ENCODE peak calls at places on chromosomes 11 and 22, in seven cellular contexts. P is osteocyte; R is mesenteric fat pad; C is CD4-positive, alpha-beta memory T cell; E is stimulated activated CD4-positive, alpha-beta T cell treated with anti-CD3 and anti-CD28 coated beads, TNF-alpha, amount 100 ng/mL, for 1 hour; T is NCI-H1048; S is dermis blood vessel endothelial cell. O is an unnamed sample.

GRCh38 chr22:20956258-20957117 is 10.6 kb upstream of the AIFM3 start:
- DNase-seq in C (no peak), P (no peak), T (no peak), R (no peak), S (peak; percentile 46), E (no peak), O (no peak)

GRCh38 chr11:73980001-73980960 is 2.4 kb downstream of the UCP2 start:
- DNase-seq in C (peak; percentile 90), S (peak; percentile 83), R (no peak), P (no peak), E (peak; percentile 71), T (no peak), O (peak; percentile 55)

GRCh38 chr11:82732734-82733443 is 775 bp downstream of the FAM181B start:
- DNase-seq in C (no peak), S (peak; percentile 33), T (no peak), E (no peak), P (no peak), R (no peak), O (no peak)

GRCh38 chr22:31022516-31022915 is 53.5 kb downstream of the TUG1 start:
- DNase-seq in P (no peak), E (no peak), C (no peak), S (no peak), T (no peak), R (no peak), O (no peak)

GRCh38 chr11:79262221-79262620 is 178.6 kb downstream of the TENM4 start:
- DNase-seq in R (no peak), S (no peak), T (no peak), C (no peak), P (no peak), E (no peak), O (no peak)

GRCh38 chr22:22931557-22932270 is 44.1 kb downstream of the IGLL5 start:
- DNase-seq in P (no peak), R (no peak), T (no peak), S (no peak), C (no peak), E (no peak), O (no peak)

GRCh38 chr11:125457814-125458343 is 38.2 kb downstream of the FEZ1 start:
- DNase-seq in T (no peak), C (no peak), E (no peak), S (no peak), R (no peak), P (peak; percentile 57), O (no peak)

GRCh38 chr11:6397636-6398035 is 7.4 kb downstream of the SMPD1 start:
- DNase-seq in C (no peak), P (no peak), T (no peak), E (no peak), R (peak; percentile 37), S (no peak), O (no peak)

GRCh38 chr11:109112748-109113378 is 309.1 kb upstream of the C11orf87 start:
- DNase-seq in E (no peak), T (no peak), R (no peak), P (no peak), S (no peak), C (no peak), O (no peak)

GRCh38 chr11:74024630-74025029 is 15.7 kb upstream of the UCP3 start:
- DNase-seq in P (no peak), T (no peak), E (no peak), S (peak; percentile 64), C (no peak), R (no peak), O (no peak)

GRCh38 chr22:49326558-49326957 is 501.1 kb downstream of the BRD1 start:
- DNase-seq in P (peak; percentile 69), T (no peak), C (no peak), E (no peak), S (no peak), R (peak; percentile 39), O (no peak)

GRCh38 chr11:70066628-70067027 is 11.5 kb upstream of the ANO1 start:
- DNase-seq in C (no peak), E (no peak), S (no peak), R (no peak), T (no peak), P (peak; percentile 82), O (no peak)

GRCh38 chr11:444397-445144 is 2.8 kb upstream of the ANO9 start:
- DNase-seq in P (no peak), S (peak; percentile 32), T (no peak), C (no peak), E (no peak), R (no peak), O (no peak)

GRCh38 chr22:22408731-22409696 is 99.5 kb downstream of the ZNF280B start:
- DNase-seq in P (peak; percentile 80), R (no peak), S (peak; percentile 62), C (no peak), T (no peak), E (no peak), O (no peak)

GRCh38 chr11:65491614-65492386 is 7.0 kb upstream of the MALAT1 start:
- DNase-seq in R (peak; percentile 91), S (peak; percentile 89), E (no peak), T (no peak), P (peak; percentile 90), C (no peak), O (no peak)

GRCh38 chr11:77515483-77515882 is 41.6 kb upstream of the PAK1 start:
- DNase-seq in P (no peak), S (no peak), R (no peak), E (no peak), T (no peak), C (no peak), O (no peak)

GRCh38 chr22:21802056-21802455 is 65.4 kb downstream of the MAPK1 start:
- DNase-seq in E (no peak), P (no peak), T (no peak), R (no peak), S (no peak), C (no peak), O (no peak)

GRCh38 chr11:132994038-132994502 is 538.2 kb downstream of the OPCML start:
- DNase-seq in T (no peak), P (no peak), R (no peak), C (no peak), E (no peak), S (no peak), O (no peak)

GRCh38 chr11:2150206-2150847 is 10.7 kb downstream of the INS start:
- DNase-seq in T (no peak), R (no peak), S (peak; percentile 81), E (no peak), P (no peak), C (no peak), O (no peak)

GRCh38 chr22:20241579-20242392 is 26.3 kb downstream of the RTN4R start:
- DNase-seq in S (no peak), R (no peak), P (no peak), T (no peak), C (no peak), E (no peak), O (no peak)

GRCh38 chr22:39913321-39913720 is 12.4 kb downstream of the GRAP2 start:
- DNase-seq in E (no peak), R (no peak), P (no peak), C (no peak), S (no peak), T (no peak), O (no peak)

GRCh38 chr11:32068134-32068533 is 22.7 kb upstream of the RCN1 start:
- DNase-seq in P (no peak), S (no peak), T (no peak), E (no peak), C (no peak), R (no peak), O (no peak)

GRCh38 chr11:2944953-2945756 is 15.9 kb upstream of the PHLDA2 start:
- DNase-seq in T (no peak), S (peak; percentile 89), C (no peak), P (peak; percentile 94), E (no peak), R (no peak), O (peak; percentile 17)

GRCh38 chr11:7577226-7577882 is 63.6 kb downstream of the PPFIBP2 start:
- DNase-seq in R (no peak), E (no peak), C (no peak), P (no peak), S (no peak), T (no peak), O (no peak)

GRCh38 chr11:104873252-104873651 is 25.0 kb downstream of the CASP12 start:
- DNase-seq in R (no peak), S (no peak), T (no peak), C (no peak), P (no peak), E (no peak), O (no peak)